ENCODE peak calls at places on chromosome 20, in five cellular contexts. P is CD8-positive, alpha-beta memory T cell; W is tibial nerve; M is ovary; Z is small intestine. O is an unnamed sample.

GRCh38 chr20:5714261-5715041 is 35.8 kb upstream of the SHLD1 start:
- DNase-seq in P (peak; percentile 92), W (no peak), M (no peak), Z (peak; percentile 60), O (peak; percentile 78)

GRCh38 chr20:44402391-44403193 is 47.1 kb downstream of the HNF4A start:
- DNase-seq in P (no peak), W (no peak), M (no peak), Z (peak; percentile 64), O (no peak)

GRCh38 chr20:53556267-53556897 is 37.3 kb downstream of the ZNF217 start:
- DNase-seq in P (no peak), W (no peak), M (no peak), Z (no peak), O (no peak)

GRCh38 chr20:16607364-16608264 is 34.4 kb upstream of the KIF16B start:
- DNase-seq in P (no peak), W (no peak), M (no peak), Z (peak; percentile 86), O (no peak)

GRCh38 chr20:11895832-11896484 is 21.7 kb upstream of the BTBD3 start:
- DNase-seq in P (no peak), W (no peak), M (no peak), Z (no peak), O (no peak)

GRCh38 chr20:7741866-7742265 is 198.4 kb downstream of the HAO1 start:
- DNase-seq in P (no peak), W (no peak), M (no peak), Z (no peak), O (no peak)

GRCh38 chr20:8148501-8148900 is 16.4 kb downstream of the PLCB1 start:
- DNase-seq in P (no peak), W (no peak), M (no peak), Z (no peak), O (no peak)

GRCh38 chr20:63116412-63117106 is 99.4 kb downstream of the YTHDF1 start:
- DNase-seq in P (no peak), W (no peak), M (no peak), Z (no peak), O (no peak)

GRCh38 chr20:40414843-40415615 is 274.0 kb downstream of the MAFB start:
- DNase-seq in P (no peak), W (no peak), M (no peak), Z (peak; percentile 75), O (no peak)

GRCh38 chr20:39885975-39886649 is 802.9 kb downstream of the MAFB start:
- DNase-seq in P (no peak), W (peak; percentile 78), M (peak; percentile 41), Z (peak; percentile 37), O (no peak)

GRCh38 chr20:57983082-57983481 is 245.4 kb downstream of the ANKRD60 start:
- DNase-seq in P (no peak), W (no peak), M (no peak), Z (no peak), O (no peak)

GRCh38 chr20:49701313-49701731 is 12.4 kb downstream of the B4GALT5 start:
- DNase-seq in P (no peak), W (no peak), M (no peak), Z (no peak), O (no peak)

GRCh38 chr20:362271-363254 is 15.7 kb downstream of the NRSN2 start:
- DNase-seq in P (peak; percentile 42), W (peak; percentile 64), M (peak; percentile 63), Z (peak; percentile 74), O (no peak)

GRCh38 chr20:57657537-57658446 is 37.6 kb upstream of the ZBP1 start:
- DNase-seq in P (peak; percentile 75), W (peak; percentile 13), M (no peak), Z (peak; percentile 88), O (peak; percentile 85)

GRCh38 chr20:63058696-63059335 is 52.1 kb upstream of the BHLHE23 start:
- DNase-seq in P (no peak), W (no peak), M (no peak), Z (no peak), O (no peak)

GRCh38 chr20:10429443-10429981 is 4.5 kb downstream of the MKKS start:
- DNase-seq in P (no peak), W (no peak), M (no peak), Z (peak; percentile 78), O (no peak)

GRCh38 chr20:20946122-20946759 is 159.9 kb downstream of the LINC00237 start:
- DNase-seq in P (no peak), W (no peak), M (no peak), Z (no peak), O (no peak)

GRCh38 chr20:11155156-11155805 is 481.5 kb upstream of the JAG1 start:
- DNase-seq in P (no peak), W (no peak), M (no peak), Z (peak; percentile 40), O (no peak)

GRCh38 chr20:25033941-25034335 is 24.0 kb downstream of the ACSS1 start:
- DNase-seq in P (no peak), W (no peak), M (peak; percentile 17), Z (no peak), O (no peak)

GRCh38 chr20:25139061-25139705 is 56.3 kb upstream of the ENTPD6 start:
- DNase-seq in P (no peak), W (no peak), M (no peak), Z (peak; percentile 27), O (no peak)

GRCh38 chr20:17226410-17227198 is at the start of gene PCSK2:
- DNase-seq in P (no peak), W (peak; percentile 23), M (peak; percentile 81), Z (peak; percentile 3), O (no peak)

GRCh38 chr20:59568509-59569024 is 35.8 kb upstream of the PHACTR3 start:
- DNase-seq in P (no peak), W (no peak), M (no peak), Z (no peak), O (no peak)

GRCh38 chr20:9031951-9032350 is 36.9 kb upstream of the PLCB4 start:
- DNase-seq in P (no peak), W (no peak), M (no peak), Z (no peak), O (no peak)

GRCh38 chr20:15582146-15582776 is 991.0 kb downstream of the KIF16B start:
- DNase-seq in P (no peak), W (no peak), M (no peak), Z (no peak), O (no peak)

GRCh38 chr20:444862-445426 is 17.4 kb downstream of the TBC1D20 start:
- DNase-seq in P (no peak), W (no peak), M (no peak), Z (no peak), O (no peak)

GRCh38 chr20:63461364-63461763 is 11.1 kb downstream of the KCNQ2 start:
- DNase-seq in P (no peak), W (no peak), M (no peak), Z (no peak), O (no peak)

GRCh38 chr20:43404880-43405279 is 52.8 kb upstream of the SRSF6 start:
- DNase-seq in P (no peak), W (no peak), M (no peak), Z (peak; percentile 3), O (no peak)

GRCh38 chr20:1332749-1333300 is 3.9 kb upstream of the SDCBP2 start:
- DNase-seq in P (no peak), W (no peak), M (no peak), Z (no peak), O (no peak)

GRCh38 chr20:6994452-6994851 is 227.0 kb downstream of the BMP2 start:
- DNase-seq in P (no peak), W (no peak), M (no peak), Z (no peak), O (no peak)

GRCh38 chr20:3473944-3474343 is 3.1 kb downstream of the ATRN start:
- DNase-seq in P (no peak), W (no peak), M (no peak), Z (peak; percentile 40), O (no peak)

GRCh38 chr20:43363506-43363905 is 94.2 kb upstream of the SRSF6 start:
- DNase-seq in P (no peak), W (no peak), M (no peak), Z (no peak), O (no peak)

GRCh38 chr20:40961176-40961575 is 67.4 kb upstream of the TOP1 start:
- DNase-seq in P (no peak), W (no peak), M (no peak), Z (no peak), O (no peak)

GRCh38 chr20:23584434-23585199 is 16.3 kb upstream of the CST9L start:
- DNase-seq in P (no peak), W (no peak), M (no peak), Z (no peak), O (no peak)

GRCh38 chr20:5002077-5002413 is 735 bp upstream of the SLC23A2 start:
- DNase-seq in P (peak; percentile 48), W (no peak), M (peak; percentile 32), Z (no peak), O (no peak)

GRCh38 chr20:16719421-16719820 is 10.4 kb upstream of the SNRPB2 start:
- DNase-seq in P (no peak), W (no peak), M (no peak), Z (no peak), O (no peak)

GRCh38 chr20:63594043-63594561 is 20.1 kb upstream of the HELZ2 start:
- DNase-seq in P (no peak), W (no peak), M (no peak), Z (no peak), O (no peak)

GRCh38 chr20:17369506-17369905 is 142.7 kb downstream of the PCSK2 start:
- DNase-seq in P (no peak), W (no peak), M (no peak), Z (no peak), O (no peak)

GRCh38 chr20:45835230-45836224 is 1.9 kb downstream of the SNX21 start:
- DNase-seq in P (no peak), W (no peak), M (no peak), Z (no peak), O (no peak)
- H3K4me3 ChIP-seq in P (no peak overlapping the region), W (peak overlapping the region; percentile 75), M (peak overlapping the region; percentile 66), Z (no peak overlapping the region), O (no peak overlapping the region)

GRCh38 chr20:34535301-34535840 is 19.1 kb downstream of the DYNLRB1 start:
- DNase-seq in P (no peak), W (no peak), M (no peak), Z (no peak), O (no peak)
- H3K36me3 ChIP-seq in P (peaks cover 42% of the 10 kb centered on the region), W (peaks cover 11% of the 10 kb centered on the region), M (no peaks in the 10 kb centered on the region), Z (peaks cover 15% of the 10 kb centered on the region), O (peaks cover 50% of the 10 kb centered on the region)

DNA sequence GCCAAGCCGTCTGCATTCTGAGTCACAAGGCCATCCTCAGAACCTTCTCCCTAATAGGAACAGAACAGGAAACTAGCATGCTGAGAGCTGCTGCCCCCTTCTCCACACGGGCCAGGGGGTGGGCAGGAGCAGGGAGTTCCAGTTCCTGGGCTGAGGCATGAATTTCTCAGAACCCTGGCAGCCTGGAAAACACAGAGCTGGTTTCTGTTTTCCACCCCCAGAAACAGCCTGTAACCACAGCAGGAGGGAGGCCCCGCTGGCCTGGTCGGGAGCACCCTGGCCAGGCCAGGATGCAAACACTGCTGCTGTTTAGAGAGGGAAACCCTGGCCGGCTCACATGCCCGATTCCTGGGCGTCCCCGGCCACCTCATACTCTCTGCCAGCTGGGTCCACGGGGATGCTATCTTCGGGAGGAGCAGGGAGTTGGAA is 130.2 kb downstream of the NFATC2 start:
- DNase-seq in P (no peak), W (no peak), M (peak; percentile 33), Z (no peak), O (no peak)
- H3K4me3 ChIP-seq in P (no peak overlapping the region), W (no peak overlapping the region), M (no peak overlapping the region), Z (no peak overlapping the region), O (no peak overlapping the region)

GRCh38 chr20:48634641-48635040 is 193.2 kb downstream of the PREX1 start:
- DNase-seq in P (no peak), W (no peak), M (no peak), Z (no peak), O (no peak)
- H3K36me3 ChIP-seq in P (peaks cover 48% of the 10 kb centered on the region), W (peaks cover 14% of the 10 kb centered on the region), M (no peaks in the 10 kb centered on the region), Z (peaks cover 4% of the 10 kb centered on the region), O (peaks cover 80% of the 10 kb centered on the region)